ENCODE peak calls at places on chromosomes 11 and 22, in eight cellular contexts. W, D, C, M, A, R, L and F are unnamed samples.

GRCh38 chr11:36500315-36500721 is 9.8 kb downstream of the TRAF6 start:
- DNase-seq in W (no peak), M (no peak), D (peak; percentile 40), L (peak; percentile 83), R (peak; percentile 90), C (peak; percentile 95), A (no peak), F (peak; percentile 94)

GRCh38 chr11:29780756-29781155 is 236.1 kb downstream of the KCNA4 start:
- DNase-seq in M (no peak), A (no peak), C (no peak), D (peak; percentile 80), R (no peak), L (no peak), W (no peak), F (no peak)

GRCh38 chr22:42949159-42949558 is 65.8 kb downstream of the PACSIN2 start:
- DNase-seq in L (peak; percentile 51), R (peak; percentile 78), W (no peak), D (no peak), C (peak; percentile 74), A (no peak), M (no peak), F (peak; percentile 54)

GRCh38 chr11:66007201-66007634 is 4.6 kb upstream of the CST6 start:
- DNase-seq in W (no peak), D (no peak), M (no peak), A (no peak), R (no peak), C (no peak), L (no peak), F (no peak)

GRCh38 chr11:2481253-2481652 is 36.4 kb downstream of the KCNQ1 start:
- DNase-seq in M (no peak), C (no peak), A (peak; percentile 32), D (no peak), R (no peak), L (no peak), W (no peak), F (no peak)

GRCh38 chr11:120306519-120307242 is 18.4 kb upstream of the TLCD5 start:
- DNase-seq in R (peak; percentile 94), M (no peak), D (no peak), A (no peak), W (no peak), C (peak; percentile 93), L (peak; percentile 98), F (peak; percentile 94)

GRCh38 chr11:28878025-28878424 is 769.8 kb downstream of the METTL15 start:
- DNase-seq in L (peak; percentile 63), W (no peak), A (no peak), M (no peak), D (no peak), R (no peak), C (peak; percentile 4), F (peak; percentile 6)

GRCh38 chr22:31135706-31136105 is 4.6 kb downstream of the PLA2G3 start:
- DNase-seq in C (no peak), A (no peak), M (peak; percentile 44), L (no peak), D (no peak), R (no peak), W (no peak), F (no peak)

GRCh38 chr11:19711911-19712280 is 741 bp upstream of the NAV2 start:
- DNase-seq in R (no peak), C (no peak), L (no peak), D (peak; percentile 32), M (no peak), W (no peak), A (no peak), F (peak; percentile 20)

GRCh38 chr11:86043765-86044534 is 24.9 kb downstream of the PICALM start:
- DNase-seq in M (no peak), R (no peak), L (no peak), W (no peak), C (no peak), D (peak; percentile 70), A (no peak), F (no peak)

GRCh38 chr11:494761-495536 is 12.1 kb downstream of the RNH1 start:
- DNase-seq in L (no peak), A (no peak), C (no peak), R (no peak), M (no peak), W (no peak), D (peak; percentile 94), F (no peak)

GRCh38 chr11:7706377-7706776 is at the start of gene OVCH2:
- DNase-seq in C (no peak), L (no peak), A (no peak), W (no peak), R (no peak), M (no peak), D (no peak), F (no peak)

GRCh38 chr11:32774081-32774480 is 20.4 kb downstream of the CCDC73 start:
- DNase-seq in L (no peak), R (no peak), D (no peak), C (no peak), M (no peak), A (no peak), W (no peak), F (no peak)

GRCh38 chr22:44093791-44094190 is 69.7 kb downstream of the PARVB start:
- DNase-seq in W (no peak), D (no peak), A (peak; percentile 48), C (no peak), R (no peak), L (no peak), M (no peak), F (no peak)

GRCh38 chr11:20057055-20057943 is 103.0 kb downstream of the DBX1 start:
- DNase-seq in W (no peak), L (no peak), D (no peak), R (peak; percentile 32), M (no peak), A (no peak), C (peak; percentile 88), F (peak; percentile 66)

GRCh38 chr22:20437253-20438065 is at the start of gene SCARF2:
- DNase-seq in D (no peak), L (no peak), C (peak; percentile 73), A (peak; percentile 84), W (no peak), R (peak; percentile 92), M (peak; percentile 56), F (peak; percentile 83)

GRCh38 chr22:30649430-30650007 is 13.9 kb downstream of the SLC35E4 start:
- DNase-seq in M (peak; percentile 74), L (peak; percentile 90), A (peak; percentile 66), W (peak; percentile 78), D (no peak), C (peak; percentile 93), R (peak; percentile 93), F (peak; percentile 94)